ENCODE peak calls at places on chromosomes 16 and 17, in eight cellular contexts. O is stimulated activated CD4-positive, alpha-beta T cell treated with anti-CD3 and anti-CD28 coated beads, Interleukin-1b, Interleukin-23, amount 100 ng/mL, for 4 hours; W is transverse colon; H is iris pigment epithelial cell; Q is glutamatergic neuron; Y is amniotic stem cell; I is ovary; K is fibroblast of the conjunctiva. D is an unnamed sample.

GRCh38 chr17:57484081-57484666 is 227.9 kb downstream of the MSI2 start:
- DNase-seq in O (no peak), I (no peak), Y (peak), K (peak), H (peak), Q (no peak), W (no peak), D (no peak)

GRCh38 chr16:68378436-68379415 is 67.9 kb downstream of the PRMT7 start:
- DNase-seq in W (no peak), H (no peak), Y (no peak), I (no peak), K (no peak), Q (no peak), O (no peak), D (no peak)

GRCh38 chr16:10879681-10880589 is 2.9 kb downstream of the CIITA start:
- DNase-seq in H (no peak), Q (no peak), K (no peak), Y (no peak), W (no peak), I (no peak), O (no peak), D (no peak)

GRCh38 chr17:48528153-48528912 is 2.5 kb downstream of the HOXB1 start:
- DNase-seq in O (no peak), K (no peak), Y (no peak), W (no peak), H (no peak), I (no peak), Q (no peak), D (no peak)

GRCh38 chr16:85555549-85556455 is 57.3 kb upstream of the GSE1 start:
- DNase-seq in O (no peak), Y (no peak), K (peak), H (peak), I (peak), W (peak), Q (peak), D (peak)

GRCh38 chr17:74733365-74734122 is 3.5 kb upstream of the RAB37 start:
- DNase-seq in W (no peak), Y (no peak), O (no peak), I (no peak), Q (no peak), H (no peak), K (no peak), D (no peak)

GRCh38 chr17:64618848-64619247 is 43.3 kb downstream of the SMURF2 start:
- DNase-seq in K (no peak), Q (no peak), H (no peak), I (no peak), W (no peak), Y (no peak), O (no peak), D (no peak)

GRCh38 chr17:32350662-32351418 is 883 bp downstream of the ZNF207 start:
- DNase-seq in W (peak), Q (no peak), H (peak), O (no peak), K (peak), I (peak), Y (peak), D (peak)

GRCh38 chr17:79005063-79005861 is 4.3 kb downstream of the CANT1 start:
- DNase-seq in H (no peak), K (no peak), Y (no peak), I (peak), W (peak), Q (no peak), O (no peak), D (peak)

GRCh38 chr16:49775581-49775980 is 80.3 kb downstream of the ZNF423 start:
- DNase-seq in Q (no peak), K (no peak), Y (no peak), I (no peak), H (no peak), W (no peak), O (no peak), D (no peak)

GRCh38 chr17:44005865-44006580 is 1.6 kb downstream of the NAGS start:
- DNase-seq in H (peak), W (peak), O (no peak), I (no peak), K (no peak), Q (peak), Y (no peak), D (no peak)

GRCh38 chr17:79691931-79692330 is 38.8 kb upstream of the ENPP7 start:
- DNase-seq in W (no peak), O (no peak), Q (no peak), H (no peak), I (peak), Y (no peak), K (no peak), D (no peak)

GRCh38 chr16:86664518-86665318 is 86.4 kb downstream of the FOXL1 start:
- DNase-seq in H (peak), O (peak), W (peak), I (no peak), K (peak), Q (no peak), Y (peak), D (no peak)

GRCh38 chr17:3043737-3044365 is 19.6 kb downstream of the OR1D5 start:
- DNase-seq in O (no peak), I (no peak), W (no peak), K (no peak), H (no peak), Y (no peak), Q (no peak), D (peak)

GRCh38 chr17:74964988-74965622 is 7.5 kb downstream of the HID1 start:
- DNase-seq in Q (no peak), K (no peak), W (no peak), H (no peak), Y (no peak), O (no peak), I (no peak), D (no peak)

GRCh38 chr17:57756941-57757340 is 11.8 kb upstream of the CCDC182 start:
- DNase-seq in Y (no peak), O (no peak), I (no peak), W (no peak), Q (no peak), H (no peak), K (no peak), D (peak)

GRCh38 chr16:19532601-19533000 is 8.9 kb downstream of the CCP110 start:
- DNase-seq in I (no peak), O (no peak), W (no peak), H (no peak), K (no peak), Q (no peak), Y (no peak), D (no peak)

GRCh38 chr17:70041575-70041974 is 33.5 kb upstream of the KCNJ16 start:
- DNase-seq in I (no peak), O (no peak), W (no peak), Q (no peak), H (no peak), K (no peak), Y (no peak), D (no peak)

GRCh38 chr16:23060458-23061320 is 88.6 kb downstream of the USP31 start:
- DNase-seq in Y (peak), Q (peak), H (peak), O (peak), W (peak), K (peak), I (peak), D (peak)

GRCh38 chr16:89039756-89040155 is 53.9 kb upstream of the ACSF3 start:
- DNase-seq in W (no peak), O (no peak), Q (peak), Y (no peak), H (no peak), K (no peak), I (no peak), D (no peak)

GRCh38 chr17:39455919-39456318 is 4.9 kb upstream of the MED1 start:
- DNase-seq in K (no peak), W (no peak), Q (no peak), Y (no peak), I (no peak), O (no peak), H (no peak), D (no peak)

GRCh38 chr17:40097931-40098845 is 2.2 kb downstream of the NR1D1 start:
- DNase-seq in H (peak), K (no peak), Y (no peak), O (no peak), Q (no peak), W (peak), I (peak), D (no peak)

GRCh38 chr17:74552037-74552436 is 6.1 kb upstream of the CD300C start:
- DNase-seq in Y (no peak), K (no peak), I (no peak), O (no peak), H (no peak), Q (no peak), W (no peak), D (no peak)

GRCh38 chr17:35931794-35932419 is 1.3 kb upstream of the RDM1 start:
- DNase-seq in Q (no peak), Y (no peak), I (no peak), H (peak), K (peak), W (no peak), O (no peak), D (no peak)

GRCh38 chr17:79950711-79951110 is 85.0 kb downstream of the TBC1D16 start:
- DNase-seq in I (no peak), K (no peak), Y (no peak), W (no peak), H (no peak), O (no peak), Q (peak), D (peak)

GRCh38 chr16:56606071-56606687 is 2.2 kb upstream of the MT2A start:
- DNase-seq in W (no peak), I (peak), H (peak), K (peak), O (no peak), Y (no peak), Q (no peak), D (no peak)

GRCh38 chr16:4316732-4317461 is 1.0 kb downstream of the GLIS2 start:
- DNase-seq in Q (no peak), I (peak), H (no peak), Y (no peak), K (no peak), W (peak), O (no peak), D (no peak)

GRCh38 chr17:49707246-49707607 is 537 bp downstream of the SLC35B1 start:
- DNase-seq in H (peak), I (no peak), Y (no peak), O (no peak), K (no peak), Q (no peak), W (no peak), D (no peak)

GRCh38 chr16:88977028-88977844 is at the start of gene CBFA2T3:
- DNase-seq in I (peak), Q (peak), K (no peak), Y (no peak), W (peak), O (no peak), H (no peak), D (no peak)

GRCh38 chr17:77909236-77909635 is 49.3 kb upstream of the TNRC6C start:
- DNase-seq in W (no peak), O (no peak), I (peak), K (no peak), Q (no peak), H (no peak), Y (no peak), D (no peak)

GRCh38 chr16:11312718-11313492 is 31.8 kb upstream of the PRM1 start:
- DNase-seq in Y (no peak), I (peak), K (no peak), H (peak), W (peak), O (no peak), Q (no peak), D (no peak)

GRCh38 chr16:72355561-72355960 is 183.6 kb upstream of the PMFBP1 start:
- DNase-seq in O (no peak), Q (no peak), I (no peak), W (no peak), H (peak), K (no peak), Y (no peak), D (no peak)

GRCh38 chr16:75491876-75492275 is 3.4 kb downstream of the CHST6 start:
- DNase-seq in O (no peak), Y (no peak), K (no peak), I (no peak), Q (peak), W (no peak), H (no peak), D (no peak)

GRCh38 chr17:66507103-66507923 is 204.9 kb downstream of the PRKCA start:
- DNase-seq in I (peak), Q (no peak), H (peak), Y (no peak), O (no peak), W (no peak), K (peak), D (no peak)

GRCh38 chr17:3796110-3796821 is 4.7 kb downstream of the ITGAE start:
- DNase-seq in Y (no peak), I (no peak), K (no peak), O (no peak), Q (no peak), W (peak), H (no peak), D (no peak)

GRCh38 chr16:17555176-17555575 is 84.4 kb upstream of the XYLT1 start:
- DNase-seq in Q (no peak), H (no peak), Y (peak), K (peak), I (no peak), O (no peak), W (no peak), D (no peak)

GRCh38 chr16:10031473-10031872 is 150.8 kb downstream of the GRIN2A start:
- DNase-seq in O (no peak), H (no peak), Q (no peak), Y (no peak), K (no peak), I (no peak), W (no peak), D (no peak)